ENCODE peak calls at places on chromosomes 12 and 14, in five cellular contexts. P, H, L, C and F are unnamed samples.

GRCh38 chr14:99475179-99475578 is 5.5 kb downstream of the SETD3 start:
- DNase-seq in L (no peak), P (no peak), H (no peak), C (no peak), F (no peak)

GRCh38 chr14:89015016-89015415 is 190.6 kb downstream of the TTC8 start:
- DNase-seq in P (no peak), L (no peak), H (no peak), C (no peak), F (no peak)

GRCh38 chr12:121465921-121466799 is 66.2 kb downstream of the RNF34 start:
- DNase-seq in P (no peak), C (no peak), H (no peak), L (no peak), F (no peak)

GRCh38 chr12:110844551-110845395 is 2.0 kb upstream of the CCDC63 start:
- DNase-seq in C (no peak), P (no peak), H (no peak), L (no peak), F (no peak)

GRCh38 chr12:89354630-89354931 is 2.3 kb upstream of the DUSP6 start:
- DNase-seq in L (no peak), C (no peak), P (peak), H (no peak), F (no peak)

GRCh38 chr12:44158746-44159145 is 322.9 kb downstream of the TMEM117 start:
- DNase-seq in P (no peak), L (no peak), C (no peak), H (no peak), F (no peak)

GRCh38 chr12:111761099-111761498 is 5.6 kb upstream of the ALDH2 start:
- DNase-seq in L (no peak), H (no peak), P (no peak), C (no peak), F (no peak)

GRCh38 chr14:94043111-94043755 is 17.1 kb downstream of the OTUB2 start:
- DNase-seq in C (no peak), H (no peak), P (no peak), L (no peak), F (no peak)

GRCh38 chr14:80150301-80150700 is 61.0 kb downstream of the DIO2 start:
- DNase-seq in P (no peak), L (no peak), H (no peak), C (no peak), F (no peak)

GRCh38 chr12:108562348-108563134 is at the start of gene ISCU:
- DNase-seq in L (peak), H (peak), P (peak), C (peak), F (peak)

GRCh38 chr12:69688021-69688420 is 11.1 kb downstream of the BEST3 start:
- DNase-seq in C (no peak), L (no peak), P (no peak), H (no peak), F (no peak)

GRCh38 chr12:114982760-114983159 is 298.8 kb upstream of the TBX3 start:
- DNase-seq in H (no peak), L (no peak), C (peak), P (no peak), F (no peak)

GRCh38 chr12:99996095-99996494 is 11.4 kb upstream of the ANKS1B start:
- DNase-seq in P (no peak), L (no peak), C (no peak), H (no peak), F (no peak)

GRCh38 chr12:38771871-38772270 is 133.5 kb downstream of the CPNE8 start:
- DNase-seq in L (peak), P (no peak), H (no peak), C (no peak), F (no peak)

GRCh38 chr12:58326534-58326933 is 385.2 kb downstream of the ATP23 start:
- DNase-seq in P (no peak), L (no peak), C (no peak), H (no peak), F (no peak)

GRCh38 chr12:54475542-54475941 is 2.1 kb upstream of the GTSF1 start:
- DNase-seq in L (no peak), P (no peak), C (no peak), H (no peak), F (no peak)

GRCh38 chr12:98741229-98741614 is 96.1 kb downstream of the APAF1 start:
- DNase-seq in L (no peak), C (no peak), P (no peak), H (no peak), F (no peak)

GRCh38 chr14:80959448-80960006 is 4.1 kb downstream of the TSHR start:
- DNase-seq in L (peak), P (peak), H (no peak), C (no peak), F (peak)

GRCh38 chr14:64704743-64705405 is 650 bp downstream of the PLEKHG3 start:
- DNase-seq in H (no peak), P (no peak), L (no peak), C (peak), F (no peak)

GRCh38 chr14:61406198-61406597 is 84.8 kb downstream of the PRKCH start:
- DNase-seq in L (no peak), C (no peak), H (no peak), P (no peak), F (no peak)

GRCh38 chr12:89208661-89209096 is 143.6 kb downstream of the DUSP6 start:
- DNase-seq in P (no peak), H (no peak), C (no peak), L (no peak), F (no peak)

GRCh38 chr12:41979574-41979973 is 165.1 kb downstream of the GXYLT1 start:
- DNase-seq in H (no peak), P (no peak), C (no peak), L (no peak), F (no peak)

GRCh38 chr12:98733667-98734350 is 88.7 kb downstream of the APAF1 start:
- DNase-seq in C (no peak), L (no peak), H (no peak), P (no peak), F (no peak)

GRCh38 chr12:10540776-10541205 is 35.1 kb downstream of the EIF2S3B start:
- DNase-seq in H (no peak), P (no peak), L (peak), C (no peak), F (no peak)
- TF ChIP-seq TAF1 in H (no peak), P (no peak), L (no peak), C (no peak), F (no peak)

DNA sequence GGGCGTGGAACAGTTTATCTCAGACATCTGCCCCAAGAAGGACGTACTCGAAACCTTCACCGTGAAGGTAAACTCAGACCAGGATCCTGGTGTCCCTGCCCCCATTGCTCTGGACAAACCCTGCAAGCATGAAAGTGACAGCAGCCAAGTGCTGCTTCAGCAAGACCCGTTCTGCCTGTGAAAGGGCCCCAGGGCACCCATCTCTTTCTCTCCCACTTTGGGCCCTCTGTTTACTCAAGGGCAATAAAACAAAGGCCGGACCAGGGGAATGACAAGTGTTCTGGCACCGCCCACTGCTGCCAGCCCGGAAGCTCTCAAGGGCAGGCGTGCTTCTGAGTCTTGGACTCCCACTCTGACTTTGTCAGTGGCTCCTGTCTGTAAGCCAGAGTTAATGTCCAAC is 35.3 kb downstream of the CD9 start:
- DNase-seq in P (no peak), L (no peak), H (no peak), C (no peak), F (no peak)
- TF ChIP-seq POLR2AphosphoS5 in P (no peak), L (no peak), H (no peak), C (no peak), F (no peak)

GRCh38 chr12:12032260-12032761 is 38.4 kb upstream of the BCL2L14 start:
- DNase-seq in H (no peak), L (no peak), P (no peak), C (no peak), F (no peak)

GRCh38 chr12:12034344-12034743 is 36.4 kb upstream of the BCL2L14 start:
- DNase-seq in L (no peak), P (no peak), H (no peak), C (no peak), F (no peak)

GRCh38 chr12:12033589-12034223 is 37.0 kb upstream of the BCL2L14 start:
- DNase-seq in P (no peak), L (no peak), C (no peak), H (no peak), F (no peak)

GRCh38 chr12:12035229-12035628 is 35.5 kb upstream of the BCL2L14 start:
- DNase-seq in P (no peak), C (no peak), H (no peak), L (no peak), F (no peak)

DNA sequence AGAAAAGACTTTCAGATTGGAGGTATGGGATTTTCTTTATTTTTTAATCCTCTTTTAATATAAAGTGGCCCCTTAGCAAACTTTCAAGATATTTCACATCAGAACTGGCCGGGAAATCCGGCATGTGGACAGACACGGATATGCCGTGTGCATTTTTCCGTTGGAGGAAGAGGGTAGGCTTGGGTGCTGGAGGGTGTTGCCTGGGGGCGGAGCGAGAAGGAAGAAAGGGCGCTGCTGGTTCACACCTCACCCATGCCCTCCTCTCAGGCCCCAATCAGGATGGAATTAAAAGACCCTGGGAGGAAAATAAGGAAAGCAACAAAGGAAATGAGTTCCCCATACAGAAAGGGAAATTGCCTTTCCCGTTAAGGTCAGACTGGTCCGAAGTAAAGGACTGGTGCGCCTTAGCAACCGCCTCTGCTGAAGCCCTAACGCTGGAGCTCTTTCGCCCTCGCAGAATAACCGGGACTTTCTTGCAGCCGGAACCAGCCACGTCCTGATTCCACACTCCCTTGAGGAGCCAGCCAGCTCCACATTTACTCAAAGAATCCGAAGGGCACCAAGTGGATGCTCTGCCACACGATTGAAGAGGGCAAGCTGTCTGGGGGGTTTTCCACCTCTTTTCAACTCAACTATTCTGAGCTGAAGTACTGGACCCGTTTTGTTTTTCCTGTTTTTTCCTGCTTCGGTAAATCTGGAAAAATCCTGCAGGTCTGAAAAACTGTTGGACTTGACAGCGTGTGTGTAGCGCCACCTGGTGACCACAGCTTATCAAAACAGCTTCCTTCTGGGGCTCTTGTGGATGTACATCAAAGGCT is 37.8 kb upstream of the BCL2L14 start:
- DNase-seq in P (no peak), L (peak), H (no peak), C (peak), F (no peak)
- TF ChIP-seq POLR2A in P (no peak), L (no peak), H (no peak), C (no peak), F (no peak)

GRCh38 chr14:91369628-91370445 is 47.8 kb downstream of the CCDC88C start:
- DNase-seq in C (no peak), P (no peak), H (no peak), L (no peak), F (no peak)
- TF ChIP-seq TAF1 in C (no peak), P (no peak), H (no peak), L (no peak), F (no peak)

DNA sequence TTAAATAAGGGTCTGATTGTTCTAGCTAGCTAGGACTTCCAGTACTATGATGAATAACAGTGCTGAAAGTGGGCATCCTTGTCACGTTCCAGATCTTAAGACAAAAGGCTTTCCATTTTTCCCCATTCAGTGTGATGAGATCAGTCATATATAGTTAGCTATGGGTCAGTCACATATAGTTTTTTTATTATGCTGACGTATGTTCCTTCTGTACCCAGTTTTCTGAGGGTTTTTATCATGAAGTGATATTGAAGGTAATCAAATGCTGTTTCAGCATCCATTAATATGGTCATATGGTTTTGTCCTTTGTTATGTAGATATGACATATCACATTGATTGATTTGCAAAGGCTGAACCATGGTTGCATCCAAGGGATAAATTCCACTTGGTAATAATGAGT is 800.1 kb upstream of the FBXO33 start:
- DNase-seq in P (no peak), H (no peak), L (no peak), C (no peak), F (no peak)
- TF ChIP-seq POLR2AphosphoS5 in P (no peak), H (no peak), L (no peak), C (no peak), F (no peak)

GRCh38 chr14:57389646-57390036 is 745 bp upstream of the NAA30 start:
- DNase-seq in L (peak), P (no peak), H (no peak), C (no peak), F (no peak)

GRCh38 chr14:57390806-57391562 is 598 bp downstream of the NAA30 start:
- DNase-seq in H (no peak), C (peak), L (no peak), P (peak), F (peak)

GRCh38 chr14:57390037-57390805 is at the start of gene NAA30:
- DNase-seq in L (peak), H (peak), C (peak), P (peak), F (peak)

GRCh38 chr14:57392830-57393229 is 2.4 kb downstream of the NAA30 start:
- DNase-seq in C (no peak), P (no peak), H (no peak), L (no peak), F (no peak)

GRCh38 chr14:57391609-57392195 is 1.3 kb downstream of the NAA30 start:
- DNase-seq in C (no peak), L (no peak), H (no peak), P (no peak), F (no peak)
- TF ChIP-seq POLR2A in C (no peak), L (no peak), H (no peak), P (no peak), F (no peak)